ENCODE peak calls at places on chromosomes 7 and 10, in nine cellular contexts. H, G, J, M, K, E, P, U and A are unnamed samples.

GRCh38 chr7:44590910-44591309 is 8.9 kb upstream of the TMED4 start:
- DNase-seq in H (no peak), K (no peak), E (no peak), M (no peak), G (no peak), J (no peak), P (no peak), U (no peak), A (no peak)

GRCh38 chr7:99184468-99185225 is 23.3 kb downstream of the KPNA7 start:
- DNase-seq in P (no peak), K (no peak), H (no peak), E (no peak), U (no peak), G (no peak), J (no peak), M (no peak), A (no peak)

GRCh38 chr10:79274279-79275104 is 72.8 kb upstream of the PPIF start:
- DNase-seq in K (no peak), U (no peak), E (no peak), P (no peak), G (peak; percentile 82), H (no peak), M (no peak), J (no peak), A (peak; percentile 94)

GRCh38 chr10:95745487-95745886 is 10.5 kb upstream of the ENTPD1 start:
- DNase-seq in M (no peak), H (no peak), E (no peak), P (no peak), U (no peak), J (no peak), K (no peak), G (no peak), A (no peak)

GRCh38 chr7:158049271-158049670 is 538.4 kb downstream of the PTPRN2 start:
- DNase-seq in P (no peak), J (no peak), K (no peak), U (no peak), H (no peak), G (no peak), M (no peak), E (no peak), A (no peak)

GRCh38 chr10:20624642-20625041 is 272.5 kb downstream of the NEBL start:
- DNase-seq in H (no peak), K (no peak), E (no peak), M (no peak), U (no peak), J (no peak), P (no peak), G (no peak), A (no peak)

GRCh38 chr10:74738985-74739567 is 87.3 kb upstream of the KAT6B start:
- DNase-seq in U (no peak), K (peak; percentile 42), M (no peak), G (no peak), E (peak; percentile 55), P (no peak), H (peak; percentile 12), J (no peak), A (no peak)

GRCh38 chr10:15201589-15202300 is 33.3 kb upstream of the NMT2 start:
- DNase-seq in G (no peak), M (no peak), H (no peak), U (no peak), J (no peak), K (no peak), P (no peak), E (peak; percentile 82), A (no peak)

GRCh38 chr10:15605740-15606369 is 113.9 kb downstream of the ITGA8 start:
- DNase-seq in E (no peak), G (no peak), K (no peak), J (no peak), U (no peak), H (no peak), P (no peak), M (no peak), A (no peak)

GRCh38 chr10:71222541-71223364 is 10.4 kb downstream of the UNC5B start:
- DNase-seq in U (peak; percentile 2), G (peak; percentile 28), E (no peak), J (no peak), P (no peak), M (no peak), H (no peak), K (peak; percentile 3), A (no peak)

GRCh38 chr10:79069325-79070090 is 742 bp downstream of the ZMIZ1 start:
- DNase-seq in G (no peak), K (peak; percentile 66), U (peak; percentile 18), M (peak; percentile 51), H (no peak), P (peak; percentile 7), J (peak; percentile 35), E (no peak), A (no peak)